ENCODE peak calls at places on chromosome 13, in nine cellular contexts. T is H1; L is T-helper 2 cell; R is fibroblast of pulmonary artery; B is ELR; S is MCF 10A; X is activated CD8-positive, alpha-beta T cell treated with anti-CD3 and anti-CD28 coated beads for 36 hours; W is COLO829; F is NCI-H1105. C is an unnamed sample.

GRCh38 chr13:108700421-108701170 is 71.2 kb downstream of the MYO16 start:
- DNase-seq in X (no peak), T (no peak), S (peak; percentile 90), F (no peak), L (no peak), R (no peak), B (peak; percentile 3), W (peak; percentile 22), C (no peak)

GRCh38 chr13:33676045-33676699 is 141.8 kb upstream of the RFC3 start:
- DNase-seq in R (peak; percentile 24), S (peak; percentile 26), W (peak; percentile 14), X (no peak), F (no peak), B (peak; percentile 26), T (no peak), L (no peak), C (no peak)

GRCh38 chr13:64928704-64929499 is 2301.2 kb downstream of the PCDH9 start:
- DNase-seq in T (no peak), R (peak; percentile 84), X (no peak), W (peak; percentile 1), S (peak; percentile 55), B (peak; percentile 84), L (no peak), F (no peak), C (no peak)

GRCh38 chr13:42696191-42696590 is 85.2 kb upstream of the FAM216B start:
- DNase-seq in R (peak; percentile 63), X (no peak), L (no peak), S (peak; percentile 22), T (no peak), F (no peak), B (peak; percentile 84), W (no peak), C (no peak)

GRCh38 chr13:70703755-70704154 is 595.5 kb upstream of the KLHL1 start:
- DNase-seq in S (no peak), L (no peak), T (no peak), W (no peak), F (no peak), B (peak; percentile 70), R (peak; percentile 10), X (no peak), C (no peak)

GRCh38 chr13:26837102-26837501 is 76.5 kb upstream of the GPR12 start:
- DNase-seq in W (no peak), F (no peak), L (no peak), R (no peak), T (no peak), S (no peak), B (no peak), X (no peak), C (no peak)

GRCh38 chr13:49652691-49653305 is 24.5 kb downstream of the ARL11 start:
- DNase-seq in L (no peak), W (peak; percentile 40), R (peak; percentile 35), T (peak; percentile 52), S (peak; percentile 59), B (peak; percentile 76), F (peak; percentile 34), X (peak; percentile 38), C (no peak)

GRCh38 chr13:24005711-24006281 is 108.5 kb upstream of the C1QTNF9B start:
- DNase-seq in W (peak; percentile 25), X (no peak), T (no peak), L (no peak), F (no peak), R (no peak), S (no peak), B (no peak), C (no peak)

GRCh38 chr13:62387642-62388041 is 972.0 kb upstream of the PCDH20 start:
- DNase-seq in T (no peak), W (no peak), S (peak; percentile 18), F (no peak), X (no peak), B (peak; percentile 58), R (peak; percentile 13), L (no peak), C (no peak)

GRCh38 chr13:21095311-21095710 is 33.9 kb upstream of the LATS2 start:
- DNase-seq in X (no peak), W (no peak), T (no peak), F (no peak), B (no peak), S (no peak), L (no peak), R (no peak), C (no peak)

GRCh38 chr13:71218960-71219359 is 648.0 kb downstream of the DACH1 start:
- DNase-seq in T (no peak), X (no peak), R (no peak), S (peak; percentile 18), B (peak; percentile 28), L (no peak), F (no peak), W (no peak), C (no peak)

GRCh38 chr13:30551194-30551593 is 66.5 kb upstream of the USPL1 start:
- DNase-seq in B (peak; percentile 59), R (peak; percentile 56), T (no peak), S (peak; percentile 54), F (no peak), X (no peak), W (peak; percentile 13), L (no peak), C (no peak)

GRCh38 chr13:30736921-30737320 is 1.6 kb downstream of the ALOX5AP start:
- DNase-seq in W (no peak), S (no peak), X (no peak), F (no peak), L (no peak), R (no peak), T (no peak), B (no peak), C (no peak)

GRCh38 chr13:52195052-52195837 is 35.8 kb upstream of the NEK3 start:
- DNase-seq in F (no peak), L (peak; percentile 51), R (peak; percentile 80), T (peak; percentile 75), X (peak; percentile 74), W (no peak), S (no peak), B (peak; percentile 38), C (no peak)

GRCh38 chr13:50386527-50387123 is 371.4 kb downstream of the KCNRG start:
- DNase-seq in T (no peak), B (no peak), F (no peak), W (peak; percentile 57), X (no peak), R (peak; percentile 33), L (no peak), S (no peak), C (no peak)

GRCh38 chr13:86476656-86477055 is 677.4 kb upstream of the SLITRK6 start:
- DNase-seq in W (no peak), F (no peak), T (no peak), L (no peak), X (no peak), S (no peak), R (no peak), B (no peak), C (no peak)

GRCh38 chr13:113848431-113849260 is 15.2 kb downstream of the GAS6 start:
- DNase-seq in L (no peak), X (no peak), B (no peak), S (peak; percentile 86), F (no peak), R (no peak), W (no peak), T (peak; percentile 29), C (no peak)

GRCh38 chr13:27795718-27796019 is 3.4 kb downstream of the GSX1 start:
- DNase-seq in S (no peak), W (no peak), F (no peak), L (no peak), X (no peak), B (no peak), T (no peak), R (no peak), C (no peak)

GRCh38 chr13:101053289-101053688 is 363.0 kb downstream of the NALCN start:
- DNase-seq in S (no peak), W (no peak), L (no peak), F (no peak), B (no peak), T (no peak), R (no peak), X (no peak), C (no peak)

GRCh38 chr13:71360041-71360440 is 507.0 kb downstream of the DACH1 start:
- DNase-seq in L (no peak), F (no peak), R (peak; percentile 4), S (no peak), B (no peak), T (no peak), W (no peak), X (no peak), C (no peak)

GRCh38 chr13:95139186-95139585 is 162.1 kb downstream of the ABCC4 start:
- DNase-seq in B (no peak), X (no peak), F (no peak), S (no peak), T (no peak), R (no peak), L (no peak), W (no peak), C (no peak)

GRCh38 chr13:74056829-74057564 is 77.2 kb downstream of the KLF12 start:
- DNase-seq in F (peak; percentile 32), S (no peak), B (no peak), W (no peak), T (no peak), X (no peak), L (no peak), R (no peak), C (peak; percentile 49)

GRCh38 chr13:71613347-71613746 is 253.7 kb downstream of the DACH1 start:
- DNase-seq in R (no peak), W (no peak), B (no peak), X (no peak), S (no peak), T (no peak), L (no peak), F (no peak), C (no peak)

GRCh38 chr13:102798653-102799543 is at the start of the genes BIVM and POGLUT2:
- DNase-seq in W (no peak), S (peak; percentile 97), F (peak; percentile 76), L (peak; percentile 74), B (peak; percentile 96), X (peak; percentile 94), R (peak; percentile 94), T (peak; percentile 89), C (peak; percentile 80)

GRCh38 chr13:30718661-30719520 is 16.5 kb upstream of the ALOX5AP start:
- DNase-seq in L (no peak), X (no peak), R (peak; percentile 67), W (no peak), F (no peak), T (no peak), B (peak; percentile 97), S (peak; percentile 70), C (no peak)

GRCh38 chr13:20803180-20803965 is 29.6 kb upstream of the EEF1AKMT1 start:
- DNase-seq in F (no peak), R (no peak), W (no peak), B (peak; percentile 28), T (no peak), X (peak; percentile 4), S (no peak), L (no peak), C (no peak)

GRCh38 chr13:77698211-77699058 is 948 bp downstream of the SLAIN1 start:
- DNase-seq in B (peak; percentile 22), F (no peak), R (no peak), S (no peak), X (peak; percentile 66), L (peak; percentile 52), W (peak; percentile 19), T (peak; percentile 67), C (no peak)

GRCh38 chr13:25733061-25733491 is 318.7 kb downstream of the SHISA2 start:
- DNase-seq in T (no peak), B (peak; percentile 76), F (no peak), S (peak; percentile 61), L (no peak), W (no peak), R (peak; percentile 6), X (no peak), C (no peak)

GRCh38 chr13:42883771-42884170 is 102.4 kb downstream of the FAM216B start:
- DNase-seq in T (peak; percentile 42), X (no peak), R (peak; percentile 79), S (peak; percentile 62), L (no peak), W (peak; percentile 48), B (peak; percentile 70), F (no peak), C (no peak)

GRCh38 chr13:113905018-113905417 is 41.1 kb upstream of the GAS6 start:
- DNase-seq in B (no peak), L (no peak), W (no peak), S (no peak), F (no peak), X (no peak), R (no peak), T (no peak), C (no peak)

GRCh38 chr13:33543631-33544030 is 258.1 kb upstream of the STARD13 start:
- DNase-seq in W (no peak), L (no peak), X (no peak), F (no peak), B (peak; percentile 23), S (peak; percentile 12), R (peak; percentile 14), T (no peak), C (no peak)